ENCODE peak calls at places on chromosome 17, in five cellular contexts. H, W, X, Y and B are unnamed samples.

GRCh38 chr17:15886804-15887203 is 58.1 kb upstream of the ADORA2B start:
- DNase-seq in H (no peak), X (no peak), Y (no peak), W (no peak), B (no peak)

GRCh38 chr17:38450699-38451029 is 22.4 kb downstream of the ARHGAP23 start:
- DNase-seq in H (no peak), Y (no peak), W (no peak), X (no peak), B (no peak)

GRCh38 chr17:81420769-81421462 is 25.7 kb downstream of the BAHCC1 start:
- DNase-seq in W (peak; percentile 43), Y (peak; percentile 49), H (no peak), X (no peak), B (no peak)

GRCh38 chr17:50493744-50494143 is 14.5 kb upstream of the MYCBPAP start:
- DNase-seq in H (no peak), Y (no peak), X (no peak), W (no peak), B (no peak)

GRCh38 chr17:14737984-14738651 is 437.2 kb downstream of the HS3ST3B1 start:
- DNase-seq in W (peak; percentile 98), H (peak; percentile 57), X (peak; percentile 98), Y (peak; percentile 99), B (no peak)

GRCh38 chr17:17032131-17032692 is 10.0 kb upstream of the MPRIP start:
- DNase-seq in Y (peak; percentile 89), H (peak; percentile 78), W (peak; percentile 58), X (peak; percentile 61), B (no peak)

GRCh38 chr17:41636652-41637051 is 12.3 kb upstream of the KRT17 start:
- DNase-seq in W (no peak), H (no peak), X (no peak), Y (no peak), B (no peak)

GRCh38 chr17:7020894-7021664 is 1.8 kb upstream of the BCL6B start:
- DNase-seq in X (no peak), H (no peak), Y (no peak), W (no peak), B (no peak)

GRCh38 chr17:62626719-62627218 is 701 bp upstream of the MRC2 start:
- DNase-seq in X (peak; percentile 76), W (peak; percentile 93), Y (peak; percentile 90), H (no peak), B (peak; percentile 39)

GRCh38 chr17:77957215-77957868 is 1.2 kb upstream of the TNRC6C start:
- DNase-seq in X (no peak), W (peak; percentile 36), H (no peak), Y (peak; percentile 29), B (no peak)

GRCh38 chr17:60971515-60972369 is 294.1 kb downstream of the BCAS3 start:
- DNase-seq in X (peak; percentile 24), W (peak; percentile 83), H (peak; percentile 40), Y (peak; percentile 80), B (peak; percentile 14)

GRCh38 chr17:48453447-48453846 is 23.4 kb upstream of the SKAP1 start:
- DNase-seq in W (no peak), H (no peak), X (no peak), Y (no peak), B (no peak)

GRCh38 chr17:80364091-80364691 is 50.8 kb upstream of the ENDOV start:
- DNase-seq in W (peak; percentile 11), X (no peak), Y (no peak), H (peak; percentile 13), B (no peak)

GRCh38 chr17:50048988-50049387 is 6.9 kb upstream of the ITGA3 start:
- DNase-seq in Y (no peak), W (no peak), X (no peak), H (no peak), B (no peak)

GRCh38 chr17:67488161-67488560 is 111.1 kb downstream of the PITPNC1 start:
- DNase-seq in X (no peak), Y (no peak), H (no peak), W (no peak), B (no peak)

GRCh38 chr17:70808596-70808995 is 639.3 kb downstream of the KCNJ2 start:
- DNase-seq in H (no peak), Y (no peak), X (no peak), W (no peak), B (no peak)

GRCh38 chr17:38667099-38667786 is 7.5 kb downstream of the EPOP start:
- DNase-seq in X (peak; percentile 8), Y (peak; percentile 70), H (peak; percentile 66), W (peak; percentile 76), B (peak; percentile 59)

GRCh38 chr17:66341462-66341861 is 39.0 kb downstream of the PRKCA start:
- DNase-seq in W (no peak), H (no peak), X (no peak), Y (no peak), B (no peak)

GRCh38 chr17:15452746-15453145 is 14.7 kb downstream of the CDRT4 start:
- DNase-seq in W (no peak), X (no peak), Y (no peak), H (no peak), B (no peak)

GRCh38 chr17:1012823-1013728 is 16.1 kb downstream of the TIMM22 start:
- DNase-seq in H (no peak), Y (no peak), X (no peak), W (no peak), B (no peak)

GRCh38 chr17:43018932-43019331 is 3.3 kb downstream of the VAT1 start:
- DNase-seq in W (peak; percentile 57), X (no peak), Y (peak; percentile 31), H (no peak), B (no peak)

GRCh38 chr17:77264617-77265230 is 124.0 kb downstream of the SEC14L1 start:
- DNase-seq in H (no peak), W (no peak), X (no peak), Y (no peak), B (no peak)

GRCh38 chr17:74862108-74862901 is 2.6 kb upstream of the GRIN2C start:
- DNase-seq in Y (peak; percentile 9), X (no peak), H (peak; percentile 29), W (peak; percentile 33), B (peak; percentile 81)

GRCh38 chr17:80261159-80261894 is 675 bp downstream of the RNF213 start:
- DNase-seq in X (no peak), H (peak; percentile 62), Y (peak; percentile 32), W (peak; percentile 57), B (peak; percentile 42)

GRCh38 chr17:70100983-70101382 is 26.0 kb downstream of the KCNJ16 start:
- DNase-seq in X (no peak), H (no peak), Y (no peak), W (peak; percentile 32), B (no peak)

GRCh38 chr17:81471804-81472456 is 40.7 kb downstream of the ACTG1 start:
- DNase-seq in Y (no peak), X (peak; percentile 74), W (peak; percentile 51), H (no peak), B (no peak)

GRCh38 chr17:43632231-43632630 is 29.5 kb downstream of the MEOX1 start:
- DNase-seq in W (no peak), Y (no peak), H (no peak), X (no peak), B (no peak)

GRCh38 chr17:49227436-49228261 is 2.9 kb downstream of the PHOSPHO1 start:
- DNase-seq in W (peak; percentile 65), X (peak; percentile 11), H (peak; percentile 69), Y (peak; percentile 59), B (peak; percentile 49)

DNA sequence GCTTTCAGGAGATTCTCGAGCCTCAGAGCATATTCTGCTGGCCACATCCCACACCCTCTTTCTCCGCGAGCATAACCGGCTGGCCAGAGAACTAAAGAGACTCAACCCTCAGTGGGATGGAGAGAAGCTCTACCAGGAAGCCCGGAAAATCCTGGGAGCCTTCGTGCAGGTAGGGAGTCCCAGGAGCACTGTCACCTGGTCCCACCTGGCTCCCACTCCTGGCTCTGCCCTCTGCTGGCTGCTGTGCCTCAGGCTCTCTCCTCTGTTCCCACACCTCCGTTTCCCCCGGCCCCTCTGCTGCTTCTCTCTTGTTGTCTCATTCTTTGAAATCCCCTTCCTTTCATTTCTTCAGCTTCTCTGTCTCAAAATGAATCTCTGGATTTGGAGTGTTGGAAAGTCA is 16.4 kb downstream of the LPO start:
- DNase-seq in X (no peak), W (no peak), H (no peak), Y (no peak), B (no peak)
- TF ChIP-seq CTCF in X (no peak), W (no peak), H (no peak), Y (no peak), B (peak; percentile 46)

GRCh38 chr17:58956997-58957724 is 149.5 kb downstream of the TRIM37 start:
- DNase-seq in Y (peak; percentile 67), X (no peak), W (peak; percentile 75), H (no peak), B (no peak)

GRCh38 chr17:58965221-58965620 is 141.5 kb downstream of the TRIM37 start:
- DNase-seq in Y (no peak), X (no peak), W (peak; percentile 21), H (no peak), B (no peak)

DNA sequence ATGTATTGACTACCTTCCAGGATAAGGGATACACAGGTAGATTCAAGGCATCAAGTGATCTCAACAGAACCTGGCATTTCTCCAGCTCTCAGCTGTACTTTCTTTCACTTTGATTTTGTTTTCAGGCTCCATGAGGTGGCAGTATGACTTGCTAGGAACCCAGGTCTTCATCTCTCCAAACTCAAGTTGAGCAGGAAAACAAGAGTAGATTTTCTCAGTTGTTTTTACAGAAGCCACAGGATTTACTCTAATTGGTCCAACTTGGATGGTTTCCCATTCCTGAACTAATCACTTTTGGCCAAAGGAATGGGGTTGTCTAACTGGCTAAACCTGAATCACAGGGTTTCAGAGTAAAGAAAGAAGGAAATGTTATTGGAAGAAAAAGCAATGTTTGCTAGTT is 146.6 kb downstream of the TRIM37 start:
- DNase-seq in H (peak; percentile 33), W (peak; percentile 62), Y (peak; percentile 74), X (peak; percentile 38), B (no peak)
- TF ChIP-seq CTCF in H (peak; percentile 49), W (peak; percentile 36), Y (peak; percentile 35), X (peak; percentile 41), B (no peak)

DNA sequence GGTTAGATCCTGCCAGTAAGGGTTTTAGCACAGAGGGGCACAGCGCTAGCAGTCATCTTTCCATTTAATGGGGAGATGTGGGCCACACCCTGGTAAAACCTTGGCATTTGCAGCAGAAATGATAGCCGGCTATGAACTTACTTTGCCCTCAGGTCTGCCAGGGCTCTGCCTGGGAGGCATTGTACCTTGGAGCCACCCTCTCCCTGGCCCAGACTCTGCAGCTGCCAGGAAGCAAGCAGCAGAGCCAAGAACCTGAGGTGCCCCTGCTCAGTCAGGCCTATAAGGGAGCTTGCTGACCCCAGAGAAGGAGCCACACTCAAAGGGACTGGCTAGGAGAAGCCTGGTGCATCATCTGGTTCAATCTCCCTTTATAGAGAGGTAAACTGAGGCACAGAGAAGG is 23.7 kb upstream of the PHF12 start:
- DNase-seq in X (no peak), W (no peak), Y (no peak), H (no peak), B (no peak)
- TF ChIP-seq CTCF in X (no peak), W (no peak), Y (no peak), H (no peak), B (no peak)

GRCh38 chr17:79169366-79169765 is 94.7 kb downstream of the ENGASE start:
- DNase-seq in H (no peak), W (no peak), X (no peak), Y (no peak), B (no peak)

GRCh38 chr17:79171152-79171551 is 96.5 kb downstream of the ENGASE start:
- DNase-seq in X (no peak), W (peak; percentile 21), Y (no peak), H (no peak), B (no peak)

GRCh38 chr17:79167486-79167885 is 92.9 kb downstream of the ENGASE start:
- DNase-seq in W (no peak), X (no peak), H (no peak), Y (no peak), B (no peak)

GRCh38 chr17:79169861-79170260 is 95.2 kb downstream of the ENGASE start:
- DNase-seq in X (no peak), W (no peak), Y (no peak), H (no peak), B (no peak)

GRCh38 chr17:79168486-79169055 is 93.9 kb downstream of the ENGASE start:
- DNase-seq in W (no peak), Y (no peak), H (no peak), X (no peak), B (no peak)
- TF ChIP-seq CTCF in W (no peak), Y (no peak), H (no peak), X (no peak), B (no peak)